ENCODE peak calls at places on chromosomes 11 and 22, in four cellular contexts. One of them, this sample, is unnamed.

GRCh38 chr22:41256898-41257260 is 16.1 kb upstream of the CHADL start:
- DNase-seq in HT1080: no peak
- DNase-seq in head of caudate nucleus: no peak
- DNase-seq in activated naive CD8-positive, alpha-beta T cell treated with anti-CD3 and anti-CD28 coated beads for 36 hours: no peak
- DNase-seq in this sample: no peak

GRCh38 chr22:45107671-45108070 is 56.1 kb upstream of the NUP50 start:
- DNase-seq in HT1080: no peak
- DNase-seq in head of caudate nucleus: no peak
- DNase-seq in activated naive CD8-positive, alpha-beta T cell treated with anti-CD3 and anti-CD28 coated beads for 36 hours: no peak
- DNase-seq in this sample: no peak

GRCh38 chr11:4798427-4799183 is 5.6 kb downstream of the OR52R1 start:
- DNase-seq in HT1080: no peak
- DNase-seq in head of caudate nucleus: no peak
- DNase-seq in activated naive CD8-positive, alpha-beta T cell treated with anti-CD3 and anti-CD28 coated beads for 36 hours: no peak
- DNase-seq in this sample: no peak

GRCh38 chr11:36088234-36088975 is 144.5 kb downstream of the LDLRAD3 start:
- DNase-seq in HT1080: no peak
- DNase-seq in head of caudate nucleus: peak; percentile 67
- DNase-seq in activated naive CD8-positive, alpha-beta T cell treated with anti-CD3 and anti-CD28 coated beads for 36 hours: no peak
- DNase-seq in this sample: peak; percentile 11

GRCh38 chr11:33545941-33546340 is 154.7 kb downstream of the C11orf91 start:
- DNase-seq in HT1080: no peak
- DNase-seq in head of caudate nucleus: no peak
- DNase-seq in activated naive CD8-positive, alpha-beta T cell treated with anti-CD3 and anti-CD28 coated beads for 36 hours: no peak
- DNase-seq in this sample: no peak

GRCh38 chr11:69157156-69157821 is 1.6 kb downstream of the SMIM38 start:
- DNase-seq in HT1080: no peak
- DNase-seq in head of caudate nucleus: peak; percentile 95
- DNase-seq in activated naive CD8-positive, alpha-beta T cell treated with anti-CD3 and anti-CD28 coated beads for 36 hours: peak; percentile 34
- DNase-seq in this sample: no peak

GRCh38 chr22:46737105-46737975 is 712 bp downstream of the CERK start:
- DNase-seq in HT1080: no peak
- DNase-seq in head of caudate nucleus: peak; percentile 76
- DNase-seq in activated naive CD8-positive, alpha-beta T cell treated with anti-CD3 and anti-CD28 coated beads for 36 hours: peak; percentile 47
- DNase-seq in this sample: peak; percentile 80

GRCh38 chr11:87082590-87082989 is 44.9 kb downstream of the TMEM135 start:
- DNase-seq in HT1080: no peak
- DNase-seq in head of caudate nucleus: no peak
- DNase-seq in activated naive CD8-positive, alpha-beta T cell treated with anti-CD3 and anti-CD28 coated beads for 36 hours: no peak
- DNase-seq in this sample: no peak

GRCh38 chr11:134572741-134573675 is 161.0 kb upstream of the B3GAT1 start:
- DNase-seq in HT1080: no peak
- DNase-seq in head of caudate nucleus: peak; percentile 37
- DNase-seq in activated naive CD8-positive, alpha-beta T cell treated with anti-CD3 and anti-CD28 coated beads for 36 hours: no peak
- DNase-seq in this sample: peak; percentile 33

GRCh38 chr11:126406368-126406767 is 50.9 kb downstream of the ST3GAL4 start:
- DNase-seq in HT1080: no peak
- DNase-seq in head of caudate nucleus: no peak
- DNase-seq in activated naive CD8-positive, alpha-beta T cell treated with anti-CD3 and anti-CD28 coated beads for 36 hours: no peak
- DNase-seq in this sample: no peak

GRCh38 chr11:62923634-62924411 is 2.7 kb upstream of the CHRM1 start:
- DNase-seq in HT1080: no peak
- DNase-seq in head of caudate nucleus: peak; percentile 90
- DNase-seq in activated naive CD8-positive, alpha-beta T cell treated with anti-CD3 and anti-CD28 coated beads for 36 hours: peak; percentile 34
- DNase-seq in this sample: peak; percentile 78

GRCh38 chr11:119338318-119338890 is 2.3 kb downstream of the C1QTNF5 start:
- DNase-seq in HT1080: peak; percentile 77
- DNase-seq in head of caudate nucleus: peak; percentile 92
- DNase-seq in activated naive CD8-positive, alpha-beta T cell treated with anti-CD3 and anti-CD28 coated beads for 36 hours: peak; percentile 65
- DNase-seq in this sample: peak; percentile 95

GRCh38 chr22:42645341-42645937 is 3.8 kb downstream of the CYB5R3 start:
- DNase-seq in HT1080: no peak
- DNase-seq in head of caudate nucleus: no peak
- DNase-seq in activated naive CD8-positive, alpha-beta T cell treated with anti-CD3 and anti-CD28 coated beads for 36 hours: no peak
- DNase-seq in this sample: no peak

GRCh38 chr11:126542621-126543020 is 187.1 kb downstream of the ST3GAL4 start:
- DNase-seq in HT1080: no peak
- DNase-seq in head of caudate nucleus: no peak
- DNase-seq in activated naive CD8-positive, alpha-beta T cell treated with anti-CD3 and anti-CD28 coated beads for 36 hours: no peak
- DNase-seq in this sample: no peak

GRCh38 chr22:29382575-29383328 is 5.6 kb downstream of the AP1B1 start:
- DNase-seq in HT1080: no peak
- DNase-seq in head of caudate nucleus: peak; percentile 36
- DNase-seq in activated naive CD8-positive, alpha-beta T cell treated with anti-CD3 and anti-CD28 coated beads for 36 hours: no peak
- DNase-seq in this sample: no peak

GRCh38 chr11:101446726-101447125 is 137.1 kb downstream of the TRPC6 start:
- DNase-seq in HT1080: no peak
- DNase-seq in head of caudate nucleus: no peak
- DNase-seq in activated naive CD8-positive, alpha-beta T cell treated with anti-CD3 and anti-CD28 coated beads for 36 hours: no peak
- DNase-seq in this sample: no peak

GRCh38 chr11:44188643-44189042 is 93.2 kb downstream of the EXT2 start:
- DNase-seq in HT1080: no peak
- DNase-seq in head of caudate nucleus: no peak
- DNase-seq in activated naive CD8-positive, alpha-beta T cell treated with anti-CD3 and anti-CD28 coated beads for 36 hours: no peak
- DNase-seq in this sample: no peak

This sample was measured in endodermal cell.